ENCODE peak calls at places on chromosomes 6 and 20, in eight cellular contexts. O is stimulated activated naive B cell treated with anti-CD40 and anti-IgM and Interleukin-4, amounts not matched to agents 10 μg/mL and 1 μg/mL and 100 μg/mL, for 72 hours; V is neural crest cell; J is activated CD4-positive, alpha-beta T cell treated with anti-CD3 and anti-CD28 coated beads, Interleukin-2, amount 50 U/mL, for 1 hour; S is CD4-positive, alpha-beta T cell; L is Calu3; U is left kidney; R is pancreas. C is an unnamed sample.

GRCh38 chr6:36962874-36963273 is 8.3 kb downstream of the PI16 start:
- DNase-seq in O (peak), V (peak), J (peak), S (peak), L (peak), U (peak), R (no peak), C (peak)

GRCh38 chr6:100137759-100138158 is 143.7 kb upstream of the MCHR2 start:
- DNase-seq in O (no peak), V (no peak), J (no peak), S (no peak), L (no peak), U (no peak), R (no peak), C (no peak)

GRCh38 chr6:28383235-28384142 is 16.1 kb downstream of the ZSCAN12 start:
- DNase-seq in O (peak), V (peak), J (no peak), S (no peak), L (peak), U (peak), R (peak), C (peak)

GRCh38 chr6:148273962-148274752 is 68.5 kb upstream of the SASH1 start:
- DNase-seq in O (no peak), V (no peak), J (no peak), S (no peak), L (no peak), U (no peak), R (no peak), C (no peak)

GRCh38 chr6:42879372-42880239 is at the start of gene RPL7L1:
- DNase-seq in O (peak), V (peak), J (peak), S (peak), L (peak), U (peak), R (peak), C (peak)

GRCh38 chr6:128569737-128570438 is 49.5 kb upstream of the PTPRK start:
- DNase-seq in O (no peak), V (no peak), J (no peak), S (no peak), L (peak), U (no peak), R (no peak), C (no peak)

GRCh38 chr6:98824907-98825601 is 9.3 kb upstream of the POU3F2 start:
- DNase-seq in O (no peak), V (no peak), J (no peak), S (no peak), L (no peak), U (peak), R (no peak), C (no peak)

GRCh38 chr20:41231850-41232249 is 85.7 kb downstream of the ZHX3 start:
- DNase-seq in O (no peak), V (no peak), J (no peak), S (no peak), L (no peak), U (peak), R (no peak), C (no peak)

GRCh38 chr6:1767481-1768246 is 157.9 kb downstream of the FOXC1 start:
- DNase-seq in O (no peak), V (no peak), J (no peak), S (no peak), L (peak), U (peak), R (no peak), C (peak)

GRCh38 chr20:2867081-2867860 is 6.0 kb upstream of the PTPRA start:
- DNase-seq in O (no peak), V (no peak), J (no peak), S (no peak), L (no peak), U (no peak), R (no peak), C (no peak)

GRCh38 chr20:22763257-22763906 is 179.0 kb upstream of the FOXA2 start:
- DNase-seq in O (no peak), V (no peak), J (no peak), S (no peak), L (no peak), U (no peak), R (no peak), C (peak)

GRCh38 chr6:27290065-27290849 is 21.8 kb downstream of the POM121L2 start:
- DNase-seq in O (no peak), V (no peak), J (no peak), S (no peak), L (no peak), U (no peak), R (no peak), C (no peak)

GRCh38 chr6:84422380-84422968 is 195.0 kb upstream of the CEP162 start:
- DNase-seq in O (no peak), V (peak), J (no peak), S (no peak), L (peak), U (peak), R (peak), C (peak)

GRCh38 chr6:29516108-29516507 is 28.4 kb upstream of the MAS1L start:
- DNase-seq in O (no peak), V (no peak), J (no peak), S (peak), L (peak), U (no peak), R (no peak), C (no peak)

GRCh38 chr6:110689275-110689935 is 125.9 kb downstream of the CDK19 start:
- DNase-seq in O (no peak), V (no peak), J (no peak), S (no peak), L (peak), U (no peak), R (no peak), C (no peak)

GRCh38 chr6:69398729-69399128 is 398.1 kb downstream of the LMBRD1 start:
- DNase-seq in O (no peak), V (no peak), J (no peak), S (no peak), L (no peak), U (no peak), R (no peak), C (no peak)

GRCh38 chr6:30352550-30352949 is 7.6 kb downstream of the RPP21 start:
- DNase-seq in O (no peak), V (no peak), J (no peak), S (no peak), L (no peak), U (no peak), R (no peak), C (no peak)

GRCh38 chr20:43911066-43911465 is 3.6 kb upstream of the TOX2 start:
- DNase-seq in O (no peak), V (no peak), J (no peak), S (no peak), L (no peak), U (no peak), R (no peak), C (no peak)

GRCh38 chr6:167553716-167554115 is 228.8 kb downstream of the TTLL2 start:
- DNase-seq in O (no peak), V (no peak), J (no peak), S (no peak), L (no peak), U (no peak), R (no peak), C (no peak)

GRCh38 chr6:98871057-98871456 is 36.7 kb downstream of the POU3F2 start:
- DNase-seq in O (no peak), V (no peak), J (no peak), S (no peak), L (no peak), U (no peak), R (no peak), C (no peak)

GRCh38 chr20:13857304-13857703 is 72.5 kb downstream of the NDUFAF5 start:
- DNase-seq in O (no peak), V (no peak), J (no peak), S (no peak), L (no peak), U (no peak), R (no peak), C (peak)

GRCh38 chr6:142833054-142833453 is 111.9 kb downstream of the HIVEP2 start:
- DNase-seq in O (no peak), V (no peak), J (no peak), S (no peak), L (no peak), U (no peak), R (no peak), C (no peak)

GRCh38 chr6:81487489-81487888 is 265.0 kb downstream of the TENT5A start:
- DNase-seq in O (no peak), V (no peak), J (no peak), S (no peak), L (no peak), U (peak), R (peak), C (peak)

GRCh38 chr20:12554416-12554815 is 454.4 kb upstream of the SPTLC3 start:
- DNase-seq in O (no peak), V (no peak), J (no peak), S (no peak), L (no peak), U (no peak), R (no peak), C (no peak)

GRCh38 chr6:132445201-132445951 is 44.1 kb upstream of the MOXD1 start:
- DNase-seq in O (no peak), V (no peak), J (no peak), S (no peak), L (no peak), U (no peak), R (no peak), C (no peak)

GRCh38 chr20:45685896-45686295 is 15.9 kb upstream of the WFDC11 start:
- DNase-seq in O (no peak), V (no peak), J (no peak), S (no peak), L (peak), U (peak), R (no peak), C (no peak)

GRCh38 chr20:50298554-50299324 is 108.1 kb downstream of the CEBPB start:
- DNase-seq in O (no peak), V (no peak), J (no peak), S (no peak), L (no peak), U (no peak), R (no peak), C (no peak)

GRCh38 chr6:70846207-70846835 is 110.5 kb downstream of the B3GAT2 start:
- DNase-seq in O (no peak), V (no peak), J (no peak), S (no peak), L (peak), U (peak), R (no peak), C (no peak)

GRCh38 chr6:39078695-39079094 is 30.1 kb downstream of the GLP1R start:
- DNase-seq in O (no peak), V (no peak), J (no peak), S (no peak), L (no peak), U (no peak), R (no peak), C (no peak)

GRCh38 chr6:24520929-24521546 is 26.3 kb downstream of the ALDH5A1 start:
- DNase-seq in O (peak), V (peak), J (peak), S (peak), L (peak), U (peak), R (peak), C (peak)

GRCh38 chr6:89267918-89268317 is 47.2 kb downstream of the GABRR2 start:
- DNase-seq in O (no peak), V (no peak), J (no peak), S (no peak), L (no peak), U (no peak), R (no peak), C (no peak)

GRCh38 chr6:31728767-31729514 is at the start of gene DDAH2:
- DNase-seq in O (no peak), V (no peak), J (no peak), S (no peak), L (no peak), U (no peak), R (no peak), C (peak)

GRCh38 chr20:62616728-62617621 is 25.3 kb upstream of the SLCO4A1 start:
- DNase-seq in O (peak), V (peak), J (peak), S (peak), L (peak), U (peak), R (peak), C (peak)

GRCh38 chr6:24376875-24377274 is 19.0 kb upstream of the DCDC2 start:
- DNase-seq in O (no peak), V (no peak), J (no peak), S (no peak), L (no peak), U (no peak), R (no peak), C (no peak)

GRCh38 chr6:157741321-157741720 is 81.7 kb upstream of the SNX9 start:
- DNase-seq in O (no peak), V (no peak), J (no peak), S (no peak), L (no peak), U (no peak), R (no peak), C (no peak)

GRCh38 chr6:80186082-80186481 is 79.6 kb downstream of the BCKDHB start:
- DNase-seq in O (no peak), V (no peak), J (no peak), S (no peak), L (no peak), U (no peak), R (no peak), C (no peak)

GRCh38 chr20:59004763-59005522 is 2.1 kb downstream of the CTSZ start:
- DNase-seq in O (peak), V (no peak), J (no peak), S (peak), L (no peak), U (no peak), R (peak), C (peak)

GRCh38 chr20:63363013-63363957 is 2.1 kb upstream of the CHRNA4 start:
- DNase-seq in O (no peak), V (no peak), J (no peak), S (no peak), L (no peak), U (no peak), R (no peak), C (no peak)

GRCh38 chr6:150745896-150746295 is 119.6 kb upstream of the MTHFD1L start:
- DNase-seq in O (no peak), V (no peak), J (no peak), S (no peak), L (no peak), U (peak), R (no peak), C (peak)

GRCh38 chr20:44938637-44939036 is 21.6 kb downstream of the TOMM34 start:
- DNase-seq in O (no peak), V (no peak), J (no peak), S (no peak), L (no peak), U (no peak), R (no peak), C (no peak)